ENCODE peak calls at places on chromosomes 11 and 22, in four cellular contexts. One of them, this sample, is unnamed.

GRCh38 chr22:19959043-19959586 is 17.5 kb upstream of the TXNRD2 start:
- DNase-seq in stimulated activated CD4-positive, alpha-beta T cell treated with anti-CD3 and anti-CD28 coated beads, TNF-alpha, amount 100 ng/mL, for 4 hours: no peak
- DNase-seq in dermis microvascular lymphatic vessel endothelial cell: peak
- DNase-seq in activated gamma-delta T cell treated with Interleukin-2 at 50 U/mL for 16 hours: no peak
- DNase-seq in this sample: no peak

GRCh38 chr11:73308003-73308962 is at the start of gene ARHGEF17:
- DNase-seq in stimulated activated CD4-positive, alpha-beta T cell treated with anti-CD3 and anti-CD28 coated beads, TNF-alpha, amount 100 ng/mL, for 4 hours: no peak
- DNase-seq in activated gamma-delta T cell treated with Interleukin-2 at 50 U/mL for 16 hours: peak
- DNase-seq in dermis microvascular lymphatic vessel endothelial cell: no peak
- DNase-seq in this sample: no peak

GRCh38 chr11:117821431-117821830 is 3.1 kb downstream of the FXYD2 start:
- DNase-seq in activated gamma-delta T cell treated with Interleukin-2 at 50 U/mL for 16 hours: no peak
- DNase-seq in dermis microvascular lymphatic vessel endothelial cell: no peak
- DNase-seq in stimulated activated CD4-positive, alpha-beta T cell treated with anti-CD3 and anti-CD28 coated beads, TNF-alpha, amount 100 ng/mL, for 4 hours: no peak
- DNase-seq in this sample: no peak

GRCh38 chr11:79344765-79345164 is 96.1 kb downstream of the TENM4 start:
- DNase-seq in activated gamma-delta T cell treated with Interleukin-2 at 50 U/mL for 16 hours: no peak
- DNase-seq in stimulated activated CD4-positive, alpha-beta T cell treated with anti-CD3 and anti-CD28 coated beads, TNF-alpha, amount 100 ng/mL, for 4 hours: no peak
- DNase-seq in dermis microvascular lymphatic vessel endothelial cell: no peak
- DNase-seq in this sample: no peak

GRCh38 chr11:78318321-78318720 is 99.3 kb downstream of the GAB2 start:
- DNase-seq in dermis microvascular lymphatic vessel endothelial cell: no peak
- DNase-seq in stimulated activated CD4-positive, alpha-beta T cell treated with anti-CD3 and anti-CD28 coated beads, TNF-alpha, amount 100 ng/mL, for 4 hours: no peak
- DNase-seq in activated gamma-delta T cell treated with Interleukin-2 at 50 U/mL for 16 hours: no peak
- DNase-seq in this sample: no peak

GRCh38 chr11:58573451-58574104 is 2.1 kb downstream of the LPXN start:
- DNase-seq in dermis microvascular lymphatic vessel endothelial cell: peak
- DNase-seq in activated gamma-delta T cell treated with Interleukin-2 at 50 U/mL for 16 hours: peak
- DNase-seq in stimulated activated CD4-positive, alpha-beta T cell treated with anti-CD3 and anti-CD28 coated beads, TNF-alpha, amount 100 ng/mL, for 4 hours: no peak
- DNase-seq in this sample: peak

GRCh38 chr11:110269996-110270395 is 26.4 kb downstream of the RDX start:
- DNase-seq in activated gamma-delta T cell treated with Interleukin-2 at 50 U/mL for 16 hours: no peak
- DNase-seq in dermis microvascular lymphatic vessel endothelial cell: no peak
- DNase-seq in stimulated activated CD4-positive, alpha-beta T cell treated with anti-CD3 and anti-CD28 coated beads, TNF-alpha, amount 100 ng/mL, for 4 hours: no peak
- DNase-seq in this sample: no peak

GRCh38 chr11:13009921-13010736 is 1.0 kb downstream of the RASSF10 start:
- DNase-seq in stimulated activated CD4-positive, alpha-beta T cell treated with anti-CD3 and anti-CD28 coated beads, TNF-alpha, amount 100 ng/mL, for 4 hours: no peak
- DNase-seq in activated gamma-delta T cell treated with Interleukin-2 at 50 U/mL for 16 hours: no peak
- DNase-seq in dermis microvascular lymphatic vessel endothelial cell: peak
- DNase-seq in this sample: no peak

GRCh38 chr11:64844330-64845124 is at the start of gene CDC42BPG:
- DNase-seq in dermis microvascular lymphatic vessel endothelial cell: peak
- DNase-seq in activated gamma-delta T cell treated with Interleukin-2 at 50 U/mL for 16 hours: peak
- DNase-seq in stimulated activated CD4-positive, alpha-beta T cell treated with anti-CD3 and anti-CD28 coated beads, TNF-alpha, amount 100 ng/mL, for 4 hours: no peak
- DNase-seq in this sample: no peak

GRCh38 chr11:77821349-77821851 is 456 bp downstream of the AAMDC start:
- DNase-seq in activated gamma-delta T cell treated with Interleukin-2 at 50 U/mL for 16 hours: peak
- DNase-seq in stimulated activated CD4-positive, alpha-beta T cell treated with anti-CD3 and anti-CD28 coated beads, TNF-alpha, amount 100 ng/mL, for 4 hours: no peak
- DNase-seq in dermis microvascular lymphatic vessel endothelial cell: no peak
- DNase-seq in this sample: no peak

This sample was measured in AG04450.